ENCODE peak calls at places on chromosome 17, in eight cellular contexts. Q is breast epithelium, I is stomach, Y is ovary, M is transverse colon, X is sigmoid colon, Z is adrenal gland, F is IMR-90. J is an unnamed sample.

GRCh38 chr17:79984045-79984840 is 51.4 kb downstream of the TBC1D16 start:
- DNase-seq in Q (no peak), I (no peak), Y (peak; percentile 7), M (peak; percentile 0), X (no peak), Z (no peak), F (no peak), J (no peak)

GRCh38 chr17:66900126-66901010 is 64.1 kb upstream of the CACNG4 start:
- DNase-seq in Q (no peak), I (no peak), Y (no peak), M (no peak), X (no peak), Z (no peak), F (peak; percentile 55), J (no peak)

GRCh38 chr17:40058151-40058784 is 4.1 kb upstream of the MED24 start:
- DNase-seq in Q (no peak), I (no peak), Y (no peak), M (no peak), X (no peak), Z (no peak), F (peak; percentile 46), J (no peak)

GRCh38 chr17:12421646-12422306 is 243.9 kb upstream of the MYOCD start:
- DNase-seq in Q (no peak), I (no peak), Y (no peak), M (no peak), X (no peak), Z (no peak), F (peak; percentile 66), J (no peak)

GRCh38 chr17:31907342-31907975 is 6.0 kb upstream of the UTP6 start:
- DNase-seq in Q (no peak), I (peak; percentile 44), Y (peak; percentile 64), M (peak; percentile 40), X (peak; percentile 79), Z (peak; percentile 85), F (peak; percentile 70), J (no peak)

GRCh38 chr17:79927688-79928501 is 88.7 kb upstream of the CBX4 start:
- DNase-seq in Q (no peak), I (no peak), Y (no peak), M (no peak), X (no peak), Z (no peak), F (no peak), J (no peak)

GRCh38 chr17:29918016-29918415 is 12.0 kb downstream of the SSH2 start:
- DNase-seq in Q (no peak), I (no peak), Y (no peak), M (no peak), X (no peak), Z (no peak), F (no peak), J (no peak)

GRCh38 chr17:73279704-73280103 is 18.0 kb upstream of the CPSF4L start:
- DNase-seq in Q (no peak), I (no peak), Y (no peak), M (no peak), X (no peak), Z (no peak), F (no peak), J (no peak)

GRCh38 chr17:19418312-19418992 is 7.4 kb downstream of the RNF112 start:
- DNase-seq in Q (no peak), I (no peak), Y (no peak), M (no peak), X (no peak), Z (no peak), F (peak; percentile 62), J (no peak)

GRCh38 chr17:30290696-30291570 is 811 bp downstream of the BLMH start:
- DNase-seq in Q (no peak), I (peak; percentile 50), Y (peak; percentile 21), M (peak; percentile 58), X (peak; percentile 68), Z (peak; percentile 62), F (peak; percentile 21), J (no peak)

GRCh38 chr17:76515291-76515949 is 14.2 kb upstream of the RHBDF2 start:
- DNase-seq in Q (no peak), I (peak; percentile 58), Y (peak; percentile 66), M (peak; percentile 72), X (peak; percentile 93), Z (peak; percentile 81), F (peak; percentile 97), J (peak; percentile 69)

GRCh38 chr17:55588446-55588845 is 77.2 kb upstream of the SMIM36 start:
- DNase-seq in Q (no peak), I (no peak), Y (no peak), M (no peak), X (no peak), Z (no peak), F (peak; percentile 16), J (no peak)

GRCh38 chr17:59837362-59838195 is 55.2 kb downstream of the TUBD1 start:
- DNase-seq in Q (peak; percentile 65), I (peak; percentile 86), Y (peak; percentile 79), M (peak; percentile 83), X (peak; percentile 89), Z (peak; percentile 86), F (peak; percentile 100), J (no peak)

GRCh38 chr17:63821809-63822208 is 5.4 kb upstream of the PSMC5 start:
- DNase-seq in Q (no peak), I (no peak), Y (no peak), M (no peak), X (no peak), Z (no peak), F (no peak), J (no peak)

GRCh38 chr17:63820963-63821561 is 6.2 kb upstream of the PSMC5 start:
- DNase-seq in Q (no peak), I (no peak), Y (no peak), M (no peak), X (no peak), Z (no peak), F (no peak), J (no peak)

GRCh38 chr17:63817736-63818385 is 9.4 kb upstream of the PSMC5 start:
- DNase-seq in Q (no peak), I (no peak), Y (no peak), M (no peak), X (no peak), Z (no peak), F (no peak), J (no peak)

GRCh38 chr17:63819131-63819530 is 8.1 kb upstream of the PSMC5 start:
- DNase-seq in Q (no peak), I (no peak), Y (no peak), M (no peak), X (no peak), Z (no peak), F (no peak), J (no peak)

DNA sequence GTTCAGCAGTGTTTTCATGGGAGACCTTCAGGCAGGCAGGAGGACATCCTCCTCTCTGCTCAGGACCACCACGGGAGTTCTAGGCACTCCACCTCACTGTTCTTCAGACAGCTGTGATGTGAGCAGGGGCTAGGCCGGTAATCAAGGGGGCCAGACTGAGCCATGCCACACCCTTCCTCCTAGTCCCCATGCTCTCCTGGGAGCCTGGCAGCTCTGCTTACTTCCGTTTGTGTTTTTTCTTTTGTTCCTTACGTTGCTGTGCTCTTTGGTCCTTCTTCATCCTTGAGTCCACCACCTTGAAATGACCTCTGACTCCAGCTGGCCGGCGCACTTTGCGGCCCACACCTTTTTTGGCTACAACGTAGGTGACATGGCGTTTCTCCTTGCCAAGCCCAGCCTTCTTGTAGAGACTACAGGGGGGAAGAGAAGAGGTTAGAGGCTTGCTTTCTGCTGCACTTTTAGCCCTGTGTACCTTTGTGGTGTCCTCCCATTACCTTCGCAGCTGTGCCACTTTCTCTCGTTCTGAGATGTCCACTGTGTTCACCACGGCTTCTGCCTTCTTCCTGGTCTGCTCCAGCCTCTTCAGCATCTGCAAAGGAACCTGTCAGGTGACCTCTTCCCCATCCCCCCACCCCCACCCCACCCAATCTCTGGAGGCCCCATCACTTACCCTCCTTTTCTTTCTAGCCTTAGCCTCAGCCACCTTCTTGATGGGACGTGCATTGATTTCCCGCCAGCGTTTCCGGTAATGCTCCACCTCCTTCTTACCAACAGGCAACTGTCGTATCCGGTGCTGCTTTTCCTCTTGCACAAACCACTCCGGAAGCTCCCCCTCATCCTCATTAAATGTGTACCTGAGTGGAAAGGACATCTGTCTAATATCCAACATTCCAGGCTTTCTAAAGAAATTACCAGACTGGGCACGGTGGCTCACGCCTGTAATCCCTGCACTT is 7.4 kb upstream of the PSMC5 start:
- DNase-seq in Q (no peak), I (no peak), Y (no peak), M (no peak), X (no peak), Z (no peak), F (no peak), J (no peak)
- TF ChIP-seq POLR2A in Q (no peak), I (no peak), Y (no peak), M (no peak), X (no peak), Z (no peak), F (no peak), J (no peak)

GRCh38 chr17:61251939-61252865 is 147.4 kb upstream of the TBX2 start:
- DNase-seq in Q (peak; percentile 59), I (peak; percentile 76), Y (peak; percentile 81), M (peak; percentile 84), X (peak; percentile 95), Z (peak; percentile 97), F (peak; percentile 99), J (peak; percentile 27)
- TF ChIP-seq POLR2A in Q (no peak), I (no peak), Y (no peak), M (no peak), X (no peak), Z (no peak), F (peak; percentile 52), J (no peak)

DNA sequence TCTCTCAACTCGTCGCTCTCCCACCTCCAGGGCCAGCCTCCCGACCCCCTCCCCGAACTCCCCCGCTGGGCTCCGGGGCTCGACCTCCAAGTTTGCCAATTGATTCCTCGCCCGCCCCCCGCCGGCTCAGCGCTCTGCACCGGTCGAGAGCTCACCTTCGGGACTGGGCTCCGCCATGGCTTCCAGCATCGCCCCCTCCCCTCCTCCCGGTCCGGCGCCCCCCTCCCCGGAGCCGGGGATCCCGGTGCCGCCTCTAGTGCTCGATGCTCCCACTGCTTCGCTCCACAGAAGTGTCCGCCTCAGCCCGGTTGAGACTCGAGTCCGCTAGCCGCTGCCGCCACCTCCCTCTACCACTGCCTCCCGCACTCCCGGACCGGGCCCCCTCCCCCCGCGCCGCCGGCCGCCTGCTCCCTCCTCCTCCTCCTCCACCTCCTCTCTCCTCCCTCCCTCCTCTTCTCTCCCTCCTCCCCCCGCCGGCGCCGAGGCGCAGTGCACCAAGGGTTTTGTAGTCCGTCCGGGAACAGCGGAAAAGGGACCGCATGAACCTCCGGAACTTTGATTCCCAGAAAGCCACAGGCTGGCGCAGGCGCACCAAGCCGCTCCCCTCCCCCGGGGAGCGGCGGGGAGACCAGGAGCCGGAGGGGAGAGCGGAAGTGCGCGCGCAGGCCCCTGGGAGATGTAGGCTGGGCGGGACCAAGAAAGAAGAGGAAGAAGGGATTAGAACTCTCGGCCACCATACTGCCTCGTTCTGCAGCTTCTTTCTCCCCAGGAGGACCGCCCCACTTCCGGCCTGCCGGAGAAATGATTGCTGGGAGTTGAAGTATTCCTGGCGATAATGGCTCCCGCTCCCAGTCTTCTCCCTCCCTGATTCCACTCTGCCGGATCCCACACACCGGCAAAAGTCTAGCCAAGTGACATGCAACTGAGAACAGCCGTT is at the start of gene PHF23:
- DNase-seq in Q (peak; percentile 99), I (peak; percentile 99), Y (peak; percentile 99), M (peak; percentile 99), X (peak; percentile 100), Z (peak; percentile 99), F (peak; percentile 99), J (peak; percentile 96)
- TF ChIP-seq POLR2A in Q (peak; percentile 38), I (no peak), Y (peak; percentile 67), M (peak; percentile 80), X (peak; percentile 84), Z (peak; percentile 64), F (no peak), J (peak; percentile 76)

DNA sequence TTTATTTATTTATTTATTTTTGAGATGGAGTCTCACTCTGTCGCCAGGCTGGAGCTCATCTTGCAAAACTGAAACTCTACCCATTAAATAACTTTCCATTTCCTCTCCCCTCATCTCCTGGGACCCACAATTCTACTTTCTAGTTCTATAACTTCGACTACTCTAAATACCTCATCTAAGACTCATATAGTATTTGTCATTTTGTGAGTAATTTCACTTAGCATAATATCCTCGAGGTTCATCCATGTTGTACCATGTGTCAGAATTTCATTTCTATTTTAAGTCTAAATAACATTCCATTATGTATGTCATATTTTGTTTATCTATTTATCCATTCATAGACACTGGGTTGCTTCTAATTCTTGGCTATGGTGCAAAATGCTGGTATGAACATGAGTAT is 5.1 kb upstream of the NT5M start:
- DNase-seq in Q (no peak), I (no peak), Y (no peak), M (no peak), X (no peak), Z (no peak), F (peak; percentile 58), J (no peak)
- TF ChIP-seq POLR2A in Q (no peak), I (no peak), Y (no peak), M (no peak), X (no peak), Z (no peak), F (no peak), J (no peak)

J was measured in H54.